ENCODE peak calls at places on chromosome 1, in eight cellular contexts. Y, S, J, K, W, T, E and O are unnamed samples.

GRCh38 chr1:65949230-65949626 is 156.5 kb downstream of the PDE4B start:
- DNase-seq in Y (peak; percentile 57), S (no peak), J (no peak), K (peak; percentile 31), W (no peak), T (no peak), E (no peak), O (no peak)

GRCh38 chr1:23103001-23103879 is 65.4 kb downstream of the LUZP1 start:
- DNase-seq in Y (peak; percentile 33), S (no peak), J (no peak), K (no peak), W (no peak), T (peak; percentile 14), E (no peak), O (peak; percentile 73)

GRCh38 chr1:27527857-27528700 is 38.1 kb upstream of the WASF2 start:
- DNase-seq in Y (no peak), S (no peak), J (no peak), K (peak; percentile 67), W (no peak), T (no peak), E (peak; percentile 31), O (no peak)

GRCh38 chr1:198359024-198359653 is 181.3 kb downstream of the ATP6V1G3 start:
- DNase-seq in Y (peak; percentile 57), S (no peak), J (no peak), K (no peak), W (no peak), T (no peak), E (no peak), O (no peak)

GRCh38 chr1:223556414-223557124 is 108.9 kb downstream of the CAPN8 start:
- DNase-seq in Y (peak; percentile 25), S (no peak), J (no peak), K (peak; percentile 75), W (no peak), T (peak; percentile 61), E (no peak), O (peak; percentile 42)

GRCh38 chr1:41073971-41074370 is 52.4 kb upstream of the SLFNL1 start:
- DNase-seq in Y (peak; percentile 92), S (no peak), J (peak; percentile 23), K (no peak), W (no peak), T (no peak), E (no peak), O (peak; percentile 67)

GRCh38 chr1:56345826-56346225 is 233.5 kb downstream of the PLPP3 start:
- DNase-seq in Y (no peak), S (no peak), J (no peak), K (no peak), W (no peak), T (no peak), E (no peak), O (no peak)

GRCh38 chr1:229857585-229857984 is 209.5 kb upstream of the GALNT2 start:
- DNase-seq in Y (peak; percentile 46), S (peak; percentile 73), J (no peak), K (no peak), W (no peak), T (no peak), E (no peak), O (no peak)

GRCh38 chr1:161238039-161238473 is at the start of gene NR1I3:
- DNase-seq in Y (peak; percentile 32), S (no peak), J (no peak), K (no peak), W (no peak), T (no peak), E (no peak), O (no peak)

GRCh38 chr1:23273450-23274133 is 56.3 kb upstream of the HTR1D start:
- DNase-seq in Y (peak; percentile 72), S (peak; percentile 77), J (peak; percentile 44), K (no peak), W (no peak), T (no peak), E (no peak), O (peak; percentile 74)

GRCh38 chr1:231357831-231358354 is 19.8 kb downstream of the SPRTN start:
- DNase-seq in Y (peak; percentile 88), S (no peak), J (peak; percentile 57), K (peak; percentile 33), W (no peak), T (peak; percentile 62), E (no peak), O (peak; percentile 74)

GRCh38 chr1:19643113-19643512 is 998 bp upstream of the NBL1 start:
- DNase-seq in Y (peak; percentile 47), S (no peak), J (no peak), K (peak; percentile 59), W (no peak), T (no peak), E (no peak), O (peak; percentile 72)

GRCh38 chr1:207362962-207363858 is 41.7 kb downstream of the CD55 start:
- DNase-seq in Y (peak; percentile 35), S (no peak), J (no peak), K (no peak), W (no peak), T (no peak), E (no peak), O (no peak)

GRCh38 chr1:67281246-67281645 is 26.4 kb upstream of the IL12RB2 start:
- DNase-seq in Y (no peak), S (no peak), J (no peak), K (no peak), W (no peak), T (no peak), E (no peak), O (no peak)

GRCh38 chr1:225445644-225446297 is 17.9 kb upstream of the LBR start:
- DNase-seq in Y (no peak), S (peak; percentile 64), J (no peak), K (no peak), W (no peak), T (no peak), E (no peak), O (peak; percentile 81)

GRCh38 chr1:43986712-43987111 is 4.7 kb upstream of the CCDC24 start:
- DNase-seq in Y (no peak), S (no peak), J (no peak), K (peak; percentile 50), W (no peak), T (no peak), E (no peak), O (no peak)